ENCODE peak calls at places on chromosomes 13 and 19, in seven cellular contexts. One of them, this sample, is unnamed.

GRCh38 chr13:52011690-52012511 is at the start of gene ALG11:
- DNase-seq in mammary epithelial cell: peak
- DNase-seq in fibroblast of lung: peak
- DNase-seq in PC-3: peak
- DNase-seq in OCI-LY7: peak
- DNase-seq in A549: peak
- DNase-seq in GM12878: peak
- DNase-seq in this sample: peak

GRCh38 chr13:57569981-57570380 is 61.6 kb upstream of the PCDH17 start:
- DNase-seq in mammary epithelial cell: no peak
- DNase-seq in fibroblast of lung: peak
- DNase-seq in PC-3: peak
- DNase-seq in OCI-LY7: no peak
- DNase-seq in A549: no peak
- DNase-seq in GM12878: no peak
- DNase-seq in this sample: peak

GRCh38 chr19:772730-773436 is 22.0 kb downstream of the MISP start:
- DNase-seq in mammary epithelial cell: no peak
- DNase-seq in fibroblast of lung: no peak
- DNase-seq in PC-3: no peak
- DNase-seq in OCI-LY7: no peak
- DNase-seq in A549: no peak
- DNase-seq in GM12878: no peak
- DNase-seq in this sample: no peak

GRCh38 chr13:79874396-79875360 is 393.7 kb downstream of the NDFIP2 start:
- DNase-seq in mammary epithelial cell: peak
- DNase-seq in fibroblast of lung: peak
- DNase-seq in PC-3: no peak
- DNase-seq in OCI-LY7: no peak
- DNase-seq in A549: no peak
- DNase-seq in GM12878: no peak
- DNase-seq in this sample: no peak

GRCh38 chr19:46426506-46427162 is 2.1 kb downstream of the PNMA8C start:
- DNase-seq in mammary epithelial cell: no peak
- DNase-seq in fibroblast of lung: peak
- DNase-seq in PC-3: no peak
- DNase-seq in OCI-LY7: peak
- DNase-seq in A549: peak
- DNase-seq in GM12878: no peak
- DNase-seq in this sample: no peak

GRCh38 chr13:90690458-90691063 is 656.9 kb upstream of the MIR17HG start:
- DNase-seq in mammary epithelial cell: no peak
- DNase-seq in fibroblast of lung: peak
- DNase-seq in PC-3: no peak
- DNase-seq in OCI-LY7: no peak
- DNase-seq in A549: no peak
- DNase-seq in GM12878: no peak
- DNase-seq in this sample: no peak

GRCh38 chr19:2602391-2603181 is 99.9 kb downstream of the GNG7 start:
- DNase-seq in mammary epithelial cell: peak
- DNase-seq in fibroblast of lung: peak
- DNase-seq in PC-3: peak
- DNase-seq in OCI-LY7: no peak
- DNase-seq in A549: no peak
- DNase-seq in GM12878: no peak
- DNase-seq in this sample: no peak

GRCh38 chr19:44585371-44586141 is 27.8 kb upstream of the IGSF23 start:
- DNase-seq in mammary epithelial cell: peak
- DNase-seq in fibroblast of lung: peak
- DNase-seq in PC-3: peak
- DNase-seq in OCI-LY7: no peak
- DNase-seq in A549: no peak
- DNase-seq in GM12878: no peak
- DNase-seq in this sample: no peak

GRCh38 chr13:100512422-100512821 is 76.2 kb downstream of the GGACT start:
- DNase-seq in mammary epithelial cell: no peak
- DNase-seq in fibroblast of lung: peak
- DNase-seq in PC-3: no peak
- DNase-seq in OCI-LY7: no peak
- DNase-seq in A549: no peak
- DNase-seq in GM12878: no peak
- DNase-seq in this sample: no peak

GRCh38 chr13:87677334-87678234 is 6.4 kb downstream of the SLITRK5 start:
- DNase-seq in mammary epithelial cell: no peak
- DNase-seq in fibroblast of lung: no peak
- DNase-seq in PC-3: peak
- DNase-seq in OCI-LY7: peak
- DNase-seq in A549: no peak
- DNase-seq in GM12878: no peak
- DNase-seq in this sample: peak

GRCh38 chr13:73607489-73608156 is 526.6 kb downstream of the KLF12 start:
- DNase-seq in mammary epithelial cell: no peak
- DNase-seq in fibroblast of lung: no peak
- DNase-seq in PC-3: peak
- DNase-seq in OCI-LY7: no peak
- DNase-seq in A549: no peak
- DNase-seq in GM12878: no peak
- DNase-seq in this sample: no peak

GRCh38 chr19:3034845-3035541 is 5.9 kb upstream of the TLE2 start:
- DNase-seq in mammary epithelial cell: peak
- DNase-seq in fibroblast of lung: peak
- DNase-seq in PC-3: no peak
- DNase-seq in OCI-LY7: peak
- DNase-seq in A549: no peak
- DNase-seq in GM12878: peak
- DNase-seq in this sample: no peak

GRCh38 chr13:99087954-99088491 is 110.2 kb upstream of the DOCK9 start:
- DNase-seq in mammary epithelial cell: no peak
- DNase-seq in fibroblast of lung: no peak
- DNase-seq in PC-3: peak
- DNase-seq in OCI-LY7: peak
- DNase-seq in A549: peak
- DNase-seq in GM12878: no peak
- DNase-seq in this sample: peak

DNA sequence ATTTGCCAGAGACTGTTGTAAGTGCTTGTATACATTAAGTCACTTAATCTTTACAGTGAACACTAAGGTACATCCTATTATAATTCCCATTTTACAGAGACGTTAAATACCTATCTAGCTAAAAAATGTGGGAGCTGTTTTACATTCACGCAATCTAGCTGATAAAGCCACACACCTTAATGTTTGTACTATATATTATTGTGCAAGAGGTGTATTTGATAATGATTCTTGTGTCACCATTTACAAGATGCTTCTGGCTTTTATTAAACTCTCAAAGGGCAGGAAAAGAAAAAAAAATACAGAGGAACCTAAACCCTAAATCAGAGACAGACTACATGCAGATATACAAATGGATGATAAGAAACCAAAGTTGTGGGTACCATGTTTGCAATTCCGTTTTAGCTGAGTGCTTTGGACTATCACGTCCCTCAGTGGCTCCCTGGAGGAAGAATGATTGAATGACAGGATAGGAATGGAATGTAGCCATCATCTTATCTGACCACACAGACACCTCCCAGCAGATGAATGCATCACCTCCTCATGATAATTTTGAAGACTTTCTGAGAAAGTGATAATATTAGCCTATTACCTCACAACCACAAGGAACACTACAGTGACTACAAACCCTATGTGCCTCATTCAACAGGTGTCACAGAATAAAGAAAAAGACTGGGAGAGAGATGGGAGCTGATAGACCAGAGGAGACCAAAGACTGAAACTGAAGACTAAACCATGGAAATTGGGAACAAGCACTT is 230.5 kb upstream of the SERP2 start:
- DNase-seq in mammary epithelial cell: peak
- DNase-seq in fibroblast of lung: peak
- DNase-seq in PC-3: peak
- DNase-seq in OCI-LY7: no peak
- DNase-seq in A549: peak
- DNase-seq in GM12878: no peak
- DNase-seq in this sample: peak
- H3K4me2 ChIP-seq in mammary epithelial cell: peak
- H3K4me2 ChIP-seq in fibroblast of lung: peak
- H3K4me2 ChIP-seq in PC-3: peak
- H3K4me2 ChIP-seq in OCI-LY7: peak
- H3K4me2 ChIP-seq in A549: peak
- H3K4me2 ChIP-seq in GM12878: no peak
- H3K4me2 ChIP-seq in this sample: peak

GRCh38 chr19:48330012-48330681 is 4.8 kb downstream of the EMP3 start:
- DNase-seq in mammary epithelial cell: peak
- DNase-seq in fibroblast of lung: peak
- DNase-seq in PC-3: no peak
- DNase-seq in OCI-LY7: peak
- DNase-seq in A549: no peak
- DNase-seq in GM12878: peak
- DNase-seq in this sample: peak
- H3K4me2 ChIP-seq in mammary epithelial cell: peak
- H3K4me2 ChIP-seq in fibroblast of lung: no peak
- H3K4me2 ChIP-seq in PC-3: no peak
- H3K4me2 ChIP-seq in OCI-LY7: peak
- H3K4me2 ChIP-seq in A549: no peak
- H3K4me2 ChIP-seq in GM12878: peak
- H3K4me2 ChIP-seq in this sample: peak

GRCh38 chr13:42699922-42700321 is 81.5 kb upstream of the FAM216B start:
- DNase-seq in mammary epithelial cell: no peak
- DNase-seq in fibroblast of lung: no peak
- DNase-seq in PC-3: no peak
- DNase-seq in OCI-LY7: no peak
- DNase-seq in A549: no peak
- DNase-seq in GM12878: no peak
- DNase-seq in this sample: no peak
- H3K4me2 ChIP-seq in mammary epithelial cell: no peak
- H3K4me2 ChIP-seq in fibroblast of lung: no peak
- H3K4me2 ChIP-seq in PC-3: no peak
- H3K4me2 ChIP-seq in OCI-LY7: no peak
- H3K4me2 ChIP-seq in A549: no peak
- H3K4me2 ChIP-seq in GM12878: no peak
- H3K4me2 ChIP-seq in this sample: no peak

DNA sequence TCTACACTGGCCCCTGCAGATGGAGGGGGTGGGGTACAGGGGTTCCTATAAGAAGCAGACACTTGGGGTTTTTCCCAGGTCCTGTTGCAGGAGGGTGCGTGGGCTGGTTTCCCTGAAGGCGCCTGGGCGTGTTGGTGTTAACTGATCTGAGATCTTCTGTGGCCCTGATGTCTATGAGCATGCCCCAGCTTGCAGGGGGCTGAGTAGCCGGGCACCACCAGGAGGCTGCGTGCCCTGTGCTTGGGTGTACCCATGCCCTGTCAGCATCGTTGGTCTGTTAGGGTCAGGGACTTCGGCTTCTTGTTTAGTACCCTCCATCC is 45.3 kb downstream of the CAPN12 start:
- DNase-seq in mammary epithelial cell: peak
- DNase-seq in fibroblast of lung: no peak
- DNase-seq in PC-3: no peak
- DNase-seq in OCI-LY7: no peak
- DNase-seq in A549: no peak
- DNase-seq in GM12878: no peak
- DNase-seq in this sample: no peak
- H3K4me2 ChIP-seq in mammary epithelial cell: peak
- H3K4me2 ChIP-seq in fibroblast of lung: no peak
- H3K4me2 ChIP-seq in PC-3: no peak
- H3K4me2 ChIP-seq in OCI-LY7: no peak
- H3K4me2 ChIP-seq in A549: no peak
- H3K4me2 ChIP-seq in GM12878: no peak
- H3K4me2 ChIP-seq in this sample: no peak

GRCh38 chr19:43438291-43439162 is 23.8 kb downstream of the TEX101 start:
- DNase-seq in mammary epithelial cell: peak
- DNase-seq in fibroblast of lung: peak
- DNase-seq in PC-3: peak
- DNase-seq in OCI-LY7: no peak
- DNase-seq in A549: peak
- DNase-seq in GM12878: no peak
- DNase-seq in this sample: no peak
- H3K4me2 ChIP-seq in mammary epithelial cell: no peak
- H3K4me2 ChIP-seq in fibroblast of lung: peak
- H3K4me2 ChIP-seq in PC-3: peak
- H3K4me2 ChIP-seq in OCI-LY7: peak
- H3K4me2 ChIP-seq in A549: peak
- H3K4me2 ChIP-seq in GM12878: no peak
- H3K4me2 ChIP-seq in this sample: no peak

GRCh38 chr13:64997438-64997837 is 2232.7 kb downstream of the PCDH9 start:
- DNase-seq in mammary epithelial cell: no peak
- DNase-seq in fibroblast of lung: no peak
- DNase-seq in PC-3: peak
- DNase-seq in OCI-LY7: no peak
- DNase-seq in A549: no peak
- DNase-seq in GM12878: no peak
- DNase-seq in this sample: no peak

GRCh38 chr13:64992314-64992713 is 2237.8 kb downstream of the PCDH9 start:
- DNase-seq in mammary epithelial cell: no peak
- DNase-seq in fibroblast of lung: peak
- DNase-seq in PC-3: no peak
- DNase-seq in OCI-LY7: no peak
- DNase-seq in A549: no peak
- DNase-seq in GM12878: no peak
- DNase-seq in this sample: no peak

DNA sequence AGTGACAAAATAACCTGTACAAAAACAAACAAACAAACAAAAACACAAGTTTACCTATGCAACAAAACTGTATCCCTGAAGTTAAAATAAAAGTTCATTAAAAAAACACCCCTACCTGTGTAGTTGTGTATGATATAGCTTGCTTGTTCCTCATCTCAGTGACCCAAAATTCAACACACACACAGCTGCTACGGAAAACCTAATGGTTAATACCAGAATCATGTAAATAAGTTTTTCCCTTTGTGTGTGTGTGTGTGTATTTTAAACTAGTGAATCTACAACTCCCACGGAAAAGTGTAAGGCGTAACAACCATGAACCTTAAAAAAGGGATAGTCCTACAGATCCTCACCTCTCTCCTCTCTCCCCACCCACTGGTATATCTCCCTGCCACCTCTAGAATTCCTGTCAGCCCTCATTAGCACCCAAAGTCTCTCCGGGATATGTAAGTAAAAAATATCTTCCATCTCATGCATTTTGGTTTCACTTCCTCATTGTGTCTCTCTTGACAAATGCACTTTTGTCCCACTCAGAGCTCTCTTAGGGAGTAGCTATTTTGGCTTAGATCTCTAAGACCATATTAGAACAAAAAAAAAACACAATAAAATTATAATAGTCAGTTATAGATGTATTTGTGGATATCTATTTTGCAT is 2236.5 kb downstream of the PCDH9 start:
- DNase-seq in mammary epithelial cell: no peak
- DNase-seq in fibroblast of lung: no peak
- DNase-seq in PC-3: no peak
- DNase-seq in OCI-LY7: peak
- DNase-seq in A549: no peak
- DNase-seq in GM12878: peak
- DNase-seq in this sample: peak
- H3K4me2 ChIP-seq in mammary epithelial cell: no peak
- H3K4me2 ChIP-seq in fibroblast of lung: no peak
- H3K4me2 ChIP-seq in PC-3: no peak
- H3K4me2 ChIP-seq in OCI-LY7: peak
- H3K4me2 ChIP-seq in A549: no peak
- H3K4me2 ChIP-seq in GM12878: no peak
- H3K4me2 ChIP-seq in this sample: peak

DNA sequence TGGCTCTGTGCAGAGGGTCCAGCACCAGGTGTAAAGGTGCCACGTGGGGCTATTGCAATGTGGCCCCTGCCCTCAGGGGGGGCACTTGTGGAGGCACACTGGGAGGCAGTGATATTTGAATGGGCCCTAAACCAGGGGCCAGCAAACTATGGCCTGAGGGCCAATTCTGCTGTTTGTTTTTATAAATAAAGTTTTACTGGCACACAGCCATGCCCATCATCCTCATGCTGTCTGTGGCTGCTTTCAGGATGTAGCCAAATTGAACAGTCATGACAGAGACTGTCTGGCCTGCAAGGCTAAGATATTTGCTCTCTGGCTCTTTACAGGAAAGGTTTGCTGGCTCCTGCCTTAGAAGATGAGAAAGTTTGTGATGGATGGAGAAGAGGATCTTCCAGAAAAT is 33.9 kb upstream of the RANBP3 start:
- DNase-seq in mammary epithelial cell: no peak
- DNase-seq in fibroblast of lung: no peak
- DNase-seq in PC-3: no peak
- DNase-seq in OCI-LY7: no peak
- DNase-seq in A549: no peak
- DNase-seq in GM12878: no peak
- DNase-seq in this sample: no peak
- H3K4me2 ChIP-seq in mammary epithelial cell: no peak
- H3K4me2 ChIP-seq in fibroblast of lung: no peak
- H3K4me2 ChIP-seq in PC-3: no peak
- H3K4me2 ChIP-seq in OCI-LY7: no peak
- H3K4me2 ChIP-seq in A549: no peak
- H3K4me2 ChIP-seq in GM12878: no peak
- H3K4me2 ChIP-seq in this sample: no peak